ENCODE peak calls at places on chromosomes 2 and 18, in ten cellular contexts. F is left lobe of liver; W is posterior cingulate gyrus; N is NCI-H345; Z is iPS-NIHi11; O is naive thymus-derived CD8-positive, alpha-beta T cell; X is fibroblast of pulmonary artery; P is A549; Y is KG1; L is iris pigment epithelial cell. G is an unnamed sample.

GRCh38 chr18:51385270-51385669 is 187.8 kb upstream of the MEX3C start:
- DNase-seq in F (no peak), X (no peak), W (no peak), P (no peak), Z (no peak), L (no peak), N (no peak), Y (no peak), O (no peak), G (no peak)

GRCh38 chr18:57353137-57353939 is 981 bp downstream of the ST8SIA3 start:
- DNase-seq in Y (no peak), F (no peak), L (no peak), P (no peak), O (no peak), Z (peak; percentile 36), N (peak; percentile 20), X (no peak), W (peak; percentile 12), G (no peak)

GRCh38 chr18:8389391-8390340 is 219.6 kb upstream of the RAB12 start:
- DNase-seq in W (peak; percentile 71), X (peak; percentile 78), Y (peak; percentile 5), P (peak; percentile 44), O (no peak), F (peak; percentile 56), L (peak; percentile 82), Z (peak; percentile 83), N (peak; percentile 68), G (peak; percentile 78)

GRCh38 chr2:130336877-130337734 is 5.6 kb upstream of the IMP4 start:
- DNase-seq in O (peak; percentile 21), N (peak; percentile 88), L (peak; percentile 71), Y (no peak), Z (peak; percentile 82), X (peak; percentile 83), F (peak; percentile 68), W (peak; percentile 54), P (peak; percentile 90), G (peak; percentile 91)

GRCh38 chr2:45952591-45952990 is 301.1 kb downstream of the PRKCE start:
- DNase-seq in F (no peak), W (no peak), Z (no peak), Y (no peak), X (no peak), O (no peak), N (no peak), P (no peak), L (no peak), G (no peak)

GRCh38 chr2:59458862-59459261 is 1094.6 kb downstream of the BCL11A start:
- DNase-seq in N (peak; percentile 83), L (no peak), X (no peak), P (no peak), F (no peak), Z (peak; percentile 14), W (no peak), O (no peak), Y (no peak), G (no peak)

GRCh38 chr18:13374468-13375301 is 156.1 kb downstream of the LDLRAD4 start:
- DNase-seq in X (peak; percentile 59), F (peak; percentile 31), O (no peak), W (no peak), L (peak; percentile 27), Y (no peak), P (peak; percentile 5), N (no peak), Z (no peak), G (no peak)

GRCh38 chr18:58345875-58346274 is 283.0 kb downstream of the ALPK2 start:
- DNase-seq in L (no peak), W (no peak), O (no peak), Y (no peak), P (no peak), N (no peak), Z (peak; percentile 39), F (no peak), X (no peak), G (no peak)

GRCh38 chr2:168336786-168337388 is 89.5 kb upstream of the STK39 start:
- DNase-seq in Y (no peak), L (no peak), X (no peak), N (peak; percentile 71), O (peak; percentile 43), Z (peak; percentile 82), F (peak; percentile 48), W (no peak), P (no peak), G (no peak)

GRCh38 chr2:2575870-2576386 is 244.9 kb upstream of the MYT1L start:
- DNase-seq in W (no peak), O (no peak), Z (no peak), Y (no peak), P (no peak), L (no peak), F (no peak), X (no peak), N (peak; percentile 19), G (no peak)

GRCh38 chr2:224904390-224904789 is 137.9 kb downstream of the DOCK10 start:
- DNase-seq in Z (no peak), O (no peak), Y (no peak), X (peak; percentile 37), L (peak; percentile 61), W (no peak), F (no peak), N (no peak), P (no peak), G (no peak)

GRCh38 chr2:188379748-188380147 is 88.1 kb downstream of the GULP1 start:
- DNase-seq in L (no peak), Z (no peak), O (no peak), F (no peak), W (no peak), Y (no peak), N (no peak), P (no peak), X (no peak), G (no peak)

GRCh38 chr18:73636355-73636754 is 511.3 kb downstream of the FBXO15 start:
- DNase-seq in Z (no peak), L (no peak), F (no peak), W (no peak), X (no peak), N (no peak), P (no peak), Y (no peak), O (no peak), G (no peak)

GRCh38 chr2:150806336-150806735 is 318.9 kb upstream of the RND3 start:
- DNase-seq in L (peak; percentile 28), Z (no peak), Y (no peak), F (no peak), P (no peak), N (no peak), O (no peak), X (no peak), W (no peak), G (peak; percentile 63)

GRCh38 chr18:52433797-52434196 is 93.8 kb downstream of the DCC start:
- DNase-seq in P (no peak), L (no peak), X (no peak), Y (no peak), Z (no peak), N (no peak), W (no peak), F (no peak), O (no peak), G (no peak)

GRCh38 chr2:186136860-186137259 is 349.2 kb upstream of the ZC3H15 start:
- DNase-seq in L (no peak), P (no peak), X (no peak), N (no peak), O (no peak), W (no peak), F (no peak), Z (no peak), Y (no peak), G (no peak)

GRCh38 chr2:44562737-44563136 is 201.0 kb downstream of the CAMKMT start:
- DNase-seq in P (no peak), X (no peak), W (no peak), Z (no peak), N (no peak), F (no peak), L (no peak), Y (no peak), O (no peak), G (no peak)

GRCh38 chr2:214410918-214411554 is at the start of gene VWC2L:
- DNase-seq in L (peak; percentile 80), O (no peak), Y (peak; percentile 25), Z (peak; percentile 80), X (peak; percentile 76), W (peak; percentile 86), F (peak; percentile 74), P (peak; percentile 1), N (peak; percentile 79), G (peak; percentile 59)

GRCh38 chr18:62829936-62830335 is 114.6 kb downstream of the PHLPP1 start:
- DNase-seq in X (no peak), F (no peak), O (no peak), W (no peak), Y (no peak), N (no peak), Z (no peak), P (no peak), L (peak; percentile 76), G (no peak)

GRCh38 chr2:4445821-4446220 is 742.4 kb downstream of the DCDC2C start:
- DNase-seq in Z (no peak), O (no peak), N (peak; percentile 24), L (no peak), Y (no peak), F (no peak), P (no peak), X (no peak), W (no peak), G (peak; percentile 66)

GRCh38 chr2:172635548-172635947 is 79.7 kb downstream of the PDK1 start:
- DNase-seq in O (no peak), Z (no peak), Y (no peak), N (no peak), P (no peak), W (no peak), F (no peak), X (no peak), L (no peak), G (no peak)

GRCh38 chr2:19767876-19768275 is 133.9 kb downstream of the TTC32 start:
- DNase-seq in L (no peak), F (no peak), Y (no peak), X (no peak), W (no peak), N (no peak), O (no peak), Z (no peak), P (no peak), G (no peak)

GRCh38 chr2:150859872-150860271 is 372.4 kb upstream of the RND3 start:
- DNase-seq in P (no peak), W (no peak), N (peak; percentile 15), L (no peak), O (no peak), F (no peak), Y (no peak), Z (no peak), X (no peak), G (no peak)

GRCh38 chr2:37809525-37809924 is 115.6 kb upstream of the RMDN2 start:
- DNase-seq in P (no peak), O (no peak), L (peak; percentile 63), N (no peak), Y (no peak), Z (peak; percentile 37), X (peak; percentile 77), W (no peak), F (no peak), G (peak; percentile 77)

GRCh38 chr2:216113572-216113971 is 4.4 kb downstream of the XRCC5 start:
- DNase-seq in W (no peak), X (no peak), N (no peak), F (no peak), O (no peak), P (no peak), Z (no peak), L (no peak), Y (no peak), G (no peak)

GRCh38 chr2:80168037-80168436 is 136.5 kb downstream of the LRRTM1 start:
- DNase-seq in Z (no peak), Y (no peak), F (no peak), X (no peak), P (no peak), W (no peak), N (no peak), L (no peak), O (no peak), G (no peak)

GRCh38 chr2:100832885-100833284 is 12.9 kb downstream of the NPAS2 start:
- DNase-seq in F (no peak), W (no peak), L (peak; percentile 46), Y (no peak), O (no peak), Z (no peak), P (no peak), N (no peak), X (no peak), G (peak; percentile 25)

GRCh38 chr18:48002933-48003365 is 72.5 kb upstream of the SMAD2 start:
- DNase-seq in F (peak; percentile 54), Y (no peak), X (peak; percentile 59), Z (no peak), O (no peak), N (no peak), L (peak; percentile 52), P (peak; percentile 72), W (no peak), G (peak; percentile 78)